ENCODE peak calls at places on chromosomes 16 and 17, in eight cellular contexts. One of them, this sample, is unnamed.

GRCh38 chr17:48311324-48311723 is 118.7 kb downstream of the SKAP1 start:
- DNase-seq in A673: no peak
- DNase-seq in aorta: no peak
- DNase-seq in dorsolateral prefrontal cortex: no peak
- DNase-seq in IMR-90: no peak
- DNase-seq in GM06990: no peak
- DNase-seq in hepatocyte: no peak
- DNase-seq in Caco-2: no peak
- DNase-seq in this sample: no peak

GRCh38 chr17:56319531-56319930 is 166.3 kb downstream of the ANKFN1 start:
- DNase-seq in A673: peak
- DNase-seq in aorta: no peak
- DNase-seq in dorsolateral prefrontal cortex: no peak
- DNase-seq in IMR-90: peak
- DNase-seq in GM06990: no peak
- DNase-seq in hepatocyte: peak
- DNase-seq in Caco-2: peak
- DNase-seq in this sample: no peak

GRCh38 chr17:16407911-16408588 is 7.3 kb upstream of the TRPV2 start:
- DNase-seq in A673: peak
- DNase-seq in aorta: peak
- DNase-seq in dorsolateral prefrontal cortex: peak
- DNase-seq in IMR-90: peak
- DNase-seq in GM06990: peak
- DNase-seq in hepatocyte: peak
- DNase-seq in Caco-2: no peak
- DNase-seq in this sample: peak

GRCh38 chr16:75703341-75703740 is 2.1 kb upstream of the DUXB start:
- DNase-seq in A673: no peak
- DNase-seq in aorta: no peak
- DNase-seq in dorsolateral prefrontal cortex: no peak
- DNase-seq in IMR-90: peak
- DNase-seq in GM06990: no peak
- DNase-seq in hepatocyte: no peak
- DNase-seq in Caco-2: no peak
- DNase-seq in this sample: no peak

GRCh38 chr17:6138761-6139446 is 68.7 kb downstream of the WSCD1 start:
- DNase-seq in A673: no peak
- DNase-seq in aorta: no peak
- DNase-seq in dorsolateral prefrontal cortex: no peak
- DNase-seq in IMR-90: no peak
- DNase-seq in GM06990: no peak
- DNase-seq in hepatocyte: no peak
- DNase-seq in Caco-2: no peak
- DNase-seq in this sample: no peak

GRCh38 chr17:41490022-41490421 is 312 bp upstream of the KRT36 start:
- DNase-seq in A673: no peak
- DNase-seq in aorta: no peak
- DNase-seq in dorsolateral prefrontal cortex: no peak
- DNase-seq in IMR-90: no peak
- DNase-seq in GM06990: no peak
- DNase-seq in hepatocyte: no peak
- DNase-seq in Caco-2: no peak
- DNase-seq in this sample: no peak

GRCh38 chr16:3317315-3317999 is 12.2 kb downstream of the ZNF75A start:
- DNase-seq in A673: no peak
- DNase-seq in aorta: no peak
- DNase-seq in dorsolateral prefrontal cortex: no peak
- DNase-seq in IMR-90: peak
- DNase-seq in GM06990: no peak
- DNase-seq in hepatocyte: no peak
- DNase-seq in Caco-2: no peak
- DNase-seq in this sample: no peak

GRCh38 chr16:1218061-1218929 is 6.8 kb downstream of the TPSG1 start:
- DNase-seq in A673: no peak
- DNase-seq in aorta: no peak
- DNase-seq in dorsolateral prefrontal cortex: no peak
- DNase-seq in IMR-90: no peak
- DNase-seq in GM06990: no peak
- DNase-seq in hepatocyte: no peak
- DNase-seq in Caco-2: no peak
- DNase-seq in this sample: no peak

GRCh38 chr16:50267651-50268050 is 1.3 kb downstream of the ADCY7 start:
- DNase-seq in A673: no peak
- DNase-seq in aorta: peak
- DNase-seq in dorsolateral prefrontal cortex: no peak
- DNase-seq in IMR-90: no peak
- DNase-seq in GM06990: no peak
- DNase-seq in hepatocyte: no peak
- DNase-seq in Caco-2: no peak
- DNase-seq in this sample: no peak

GRCh38 chr17:3744032-3744431 is 20.3 kb downstream of the HASPIN start:
- DNase-seq in A673: no peak
- DNase-seq in aorta: no peak
- DNase-seq in dorsolateral prefrontal cortex: no peak
- DNase-seq in IMR-90: peak
- DNase-seq in GM06990: no peak
- DNase-seq in hepatocyte: no peak
- DNase-seq in Caco-2: no peak
- DNase-seq in this sample: no peak

GRCh38 chr16:2156025-2156848 is 655 bp downstream of the TRAF7 start:
- DNase-seq in A673: peak
- DNase-seq in aorta: peak
- DNase-seq in dorsolateral prefrontal cortex: no peak
- DNase-seq in IMR-90: peak
- DNase-seq in GM06990: no peak
- DNase-seq in hepatocyte: peak
- DNase-seq in Caco-2: no peak
- DNase-seq in this sample: no peak

GRCh38 chr16:76955629-76956028 is 235.4 kb upstream of the MON1B start:
- DNase-seq in A673: peak
- DNase-seq in aorta: no peak
- DNase-seq in dorsolateral prefrontal cortex: no peak
- DNase-seq in IMR-90: peak
- DNase-seq in GM06990: no peak
- DNase-seq in hepatocyte: no peak
- DNase-seq in Caco-2: no peak
- DNase-seq in this sample: no peak

GRCh38 chr17:79628861-79629547 is 18.2 kb upstream of the RBFOX3 start:
- DNase-seq in A673: no peak
- DNase-seq in aorta: peak
- DNase-seq in dorsolateral prefrontal cortex: peak
- DNase-seq in IMR-90: no peak
- DNase-seq in GM06990: no peak
- DNase-seq in hepatocyte: no peak
- DNase-seq in Caco-2: peak
- DNase-seq in this sample: no peak

GRCh38 chr16:23729503-23730424 is 16.7 kb upstream of the ERN2 start:
- DNase-seq in A673: peak
- DNase-seq in aorta: no peak
- DNase-seq in dorsolateral prefrontal cortex: no peak
- DNase-seq in IMR-90: peak
- DNase-seq in GM06990: no peak
- DNase-seq in hepatocyte: peak
- DNase-seq in Caco-2: peak
- DNase-seq in this sample: peak

GRCh38 chr17:17837966-17838962 is 1.5 kb upstream of the SREBF1 start:
- DNase-seq in A673: peak
- DNase-seq in aorta: no peak
- DNase-seq in dorsolateral prefrontal cortex: no peak
- DNase-seq in IMR-90: peak
- DNase-seq in GM06990: no peak
- DNase-seq in hepatocyte: peak
- DNase-seq in Caco-2: peak
- DNase-seq in this sample: peak

GRCh38 chr16:56450275-56450889 is 750 bp downstream of the NUDT21 start:
- DNase-seq in A673: no peak
- DNase-seq in aorta: no peak
- DNase-seq in dorsolateral prefrontal cortex: no peak
- DNase-seq in IMR-90: peak
- DNase-seq in GM06990: peak
- DNase-seq in hepatocyte: peak
- DNase-seq in Caco-2: peak
- DNase-seq in this sample: no peak

GRCh38 chr16:63385714-63386113 is 1349.5 kb upstream of the CDH8 start:
- DNase-seq in A673: no peak
- DNase-seq in aorta: no peak
- DNase-seq in dorsolateral prefrontal cortex: no peak
- DNase-seq in IMR-90: no peak
- DNase-seq in GM06990: no peak
- DNase-seq in hepatocyte: no peak
- DNase-seq in Caco-2: no peak
- DNase-seq in this sample: no peak

GRCh38 chr17:50949128-50950001 is 83.2 kb upstream of the TOB1 start:
- DNase-seq in A673: no peak
- DNase-seq in aorta: peak
- DNase-seq in dorsolateral prefrontal cortex: no peak
- DNase-seq in IMR-90: no peak
- DNase-seq in GM06990: no peak
- DNase-seq in hepatocyte: peak
- DNase-seq in Caco-2: no peak
- DNase-seq in this sample: peak

GRCh38 chr17:46733837-46734516 is 84.5 kb downstream of the WNT3 start:
- DNase-seq in A673: no peak
- DNase-seq in aorta: no peak
- DNase-seq in dorsolateral prefrontal cortex: no peak
- DNase-seq in IMR-90: peak
- DNase-seq in GM06990: no peak
- DNase-seq in hepatocyte: no peak
- DNase-seq in Caco-2: no peak
- DNase-seq in this sample: no peak

GRCh38 chr17:46730026-46730425 is 88.5 kb downstream of the WNT3 start:
- DNase-seq in A673: no peak
- DNase-seq in aorta: no peak
- DNase-seq in dorsolateral prefrontal cortex: no peak
- DNase-seq in IMR-90: no peak
- DNase-seq in GM06990: no peak
- DNase-seq in hepatocyte: no peak
- DNase-seq in Caco-2: no peak
- DNase-seq in this sample: no peak

GRCh38 chr17:46732133-46732532 is 86.4 kb downstream of the WNT3 start:
- DNase-seq in A673: peak
- DNase-seq in aorta: no peak
- DNase-seq in dorsolateral prefrontal cortex: no peak
- DNase-seq in IMR-90: no peak
- DNase-seq in GM06990: no peak
- DNase-seq in hepatocyte: no peak
- DNase-seq in Caco-2: no peak
- DNase-seq in this sample: no peak

GRCh38 chr17:46730679-46731078 is 87.8 kb downstream of the WNT3 start:
- DNase-seq in A673: no peak
- DNase-seq in aorta: no peak
- DNase-seq in dorsolateral prefrontal cortex: no peak
- DNase-seq in IMR-90: no peak
- DNase-seq in GM06990: no peak
- DNase-seq in hepatocyte: no peak
- DNase-seq in Caco-2: no peak
- DNase-seq in this sample: no peak

GRCh38 chr17:46732754-46733398 is 85.6 kb downstream of the WNT3 start:
- DNase-seq in A673: peak
- DNase-seq in aorta: no peak
- DNase-seq in dorsolateral prefrontal cortex: no peak
- DNase-seq in IMR-90: no peak
- DNase-seq in GM06990: no peak
- DNase-seq in hepatocyte: no peak
- DNase-seq in Caco-2: no peak
- DNase-seq in this sample: no peak
- H3K4me3 ChIP-seq in A673: no peak
- H3K4me3 ChIP-seq in aorta: no peak
- H3K4me3 ChIP-seq in dorsolateral prefrontal cortex: no peak
- H3K4me3 ChIP-seq in IMR-90: no peak
- H3K4me3 ChIP-seq in GM06990: no peak
- H3K4me3 ChIP-seq in hepatocyte: no peak
- H3K4me3 ChIP-seq in Caco-2: no peak
- H3K4me3 ChIP-seq in this sample: no peak

DNA sequence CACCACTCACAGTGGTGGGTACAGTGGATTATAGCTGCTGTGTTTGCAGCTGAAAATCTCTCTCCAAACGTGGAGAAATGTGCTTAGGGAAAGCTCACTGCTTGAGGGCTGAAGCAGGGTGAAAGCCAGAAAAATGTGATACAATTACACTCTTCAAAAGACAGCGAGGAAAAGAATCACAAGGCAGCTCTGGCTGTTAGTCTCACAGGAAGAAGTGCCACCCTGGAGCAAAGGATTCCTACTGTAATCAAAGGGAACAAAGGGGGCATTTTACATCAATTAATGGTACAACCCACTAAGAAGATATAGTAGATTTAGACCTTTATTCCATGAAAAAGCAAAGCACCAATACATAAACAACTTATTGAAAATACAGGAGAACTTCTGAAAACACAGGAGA is 48.1 kb upstream of the IRX5 start:
- DNase-seq in A673: no peak
- DNase-seq in aorta: no peak
- DNase-seq in dorsolateral prefrontal cortex: no peak
- DNase-seq in IMR-90: no peak
- DNase-seq in GM06990: no peak
- DNase-seq in hepatocyte: no peak
- DNase-seq in Caco-2: no peak
- DNase-seq in this sample: no peak
- H3K4me3 ChIP-seq in A673: no peak
- H3K4me3 ChIP-seq in aorta: no peak
- H3K4me3 ChIP-seq in dorsolateral prefrontal cortex: no peak
- H3K4me3 ChIP-seq in IMR-90: no peak
- H3K4me3 ChIP-seq in GM06990: no peak
- H3K4me3 ChIP-seq in hepatocyte: no peak
- H3K4me3 ChIP-seq in Caco-2: no peak
- H3K4me3 ChIP-seq in this sample: no peak

GRCh38 chr17:33696102-33696501 is 403.0 kb upstream of the ASIC2 start:
- DNase-seq in A673: no peak
- DNase-seq in aorta: no peak
- DNase-seq in dorsolateral prefrontal cortex: no peak
- DNase-seq in IMR-90: no peak
- DNase-seq in GM06990: no peak
- DNase-seq in hepatocyte: no peak
- DNase-seq in Caco-2: no peak
- DNase-seq in this sample: no peak
- H3K4me3 ChIP-seq in A673: no peak
- H3K4me3 ChIP-seq in aorta: no peak
- H3K4me3 ChIP-seq in dorsolateral prefrontal cortex: no peak
- H3K4me3 ChIP-seq in IMR-90: no peak
- H3K4me3 ChIP-seq in GM06990: no peak
- H3K4me3 ChIP-seq in hepatocyte: no peak
- H3K4me3 ChIP-seq in Caco-2: no peak
- H3K4me3 ChIP-seq in this sample: no peak

DNA sequence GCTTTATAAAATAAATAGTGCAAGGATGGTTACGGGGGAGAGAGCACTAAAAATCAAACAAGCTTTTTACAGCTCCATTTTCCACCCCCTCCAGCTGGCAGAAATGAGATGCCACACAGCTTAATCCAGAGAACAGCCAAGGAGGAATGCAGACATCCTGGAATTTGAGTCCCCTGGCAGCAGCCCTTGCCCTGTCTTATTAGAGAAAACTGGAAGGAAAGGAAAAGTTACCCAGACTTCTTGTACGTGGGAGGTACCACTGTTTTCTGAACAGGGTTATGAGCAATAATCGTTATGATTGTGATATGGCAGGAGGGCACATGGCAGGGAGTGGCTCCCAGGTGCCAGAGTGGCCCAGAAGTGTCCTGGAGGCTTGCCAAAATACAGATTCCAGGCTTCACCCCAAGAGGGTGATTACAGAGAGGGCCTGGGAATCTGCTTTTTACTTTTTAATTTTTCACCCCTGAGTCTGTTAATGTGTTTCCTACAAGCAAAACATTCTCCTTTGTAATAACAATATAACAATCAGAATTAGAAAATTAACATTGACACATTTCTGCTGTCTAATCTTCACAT is 212.2 kb downstream of the SNX29 start:
- DNase-seq in A673: no peak
- DNase-seq in aorta: no peak
- DNase-seq in dorsolateral prefrontal cortex: no peak
- DNase-seq in IMR-90: no peak
- DNase-seq in GM06990: no peak
- DNase-seq in hepatocyte: no peak
- DNase-seq in Caco-2: no peak
- DNase-seq in this sample: no peak
- H3K4me3 ChIP-seq in A673: no peak
- H3K4me3 ChIP-seq in aorta: no peak
- H3K4me3 ChIP-seq in dorsolateral prefrontal cortex: no peak
- H3K4me3 ChIP-seq in IMR-90: no peak
- H3K4me3 ChIP-seq in GM06990: no peak
- H3K4me3 ChIP-seq in hepatocyte: no peak
- H3K4me3 ChIP-seq in Caco-2: no peak
- H3K4me3 ChIP-seq in this sample: no peak

This sample was measured in body of pancreas.